ENCODE peak calls at places on chromosomes 6 and 20, in ten cellular contexts. R is cardiac fibroblast, L is fibroblast of villous mesenchyme, V is A549, B is left lung, W is thyroid gland, F is heart right ventricle, O is astrocyte, D is choroid plexus epithelial cell, C is coronary artery. U is an unnamed sample.

GRCh38 chr20:11457476-11457875 is 460.2 kb upstream of the BTBD3 start:
- DNase-seq in R (no peak), L (peak; percentile 37), V (no peak), B (no peak), W (no peak), F (no peak), O (peak; percentile 82), D (peak; percentile 84), C (no peak), U (no peak)

GRCh38 chr6:73565767-73566485 is 45.1 kb upstream of the EEF1A1 start:
- DNase-seq in R (peak; percentile 32), L (no peak), V (no peak), B (no peak), W (no peak), F (no peak), O (peak; percentile 56), D (peak; percentile 42), C (no peak), U (no peak)

GRCh38 chr6:77457720-77458349 is 5.5 kb downstream of the HTR1B start:
- DNase-seq in R (peak; percentile 98), L (peak; percentile 98), V (peak; percentile 31), B (no peak), W (peak; percentile 70), F (peak; percentile 39), O (peak; percentile 85), D (peak; percentile 98), C (peak; percentile 82), U (peak; percentile 14)

GRCh38 chr6:137116807-137117206 is 56.6 kb downstream of the IL22RA2 start:
- DNase-seq in R (no peak), L (no peak), V (no peak), B (no peak), W (no peak), F (no peak), O (no peak), D (no peak), C (no peak), U (no peak)

GRCh38 chr6:83193747-83194582 is 808 bp downstream of the RWDD2A start:
- DNase-seq in R (peak; percentile 10), L (peak; percentile 25), V (peak; percentile 53), B (peak; percentile 89), W (peak; percentile 62), F (peak; percentile 49), O (peak; percentile 16), D (no peak), C (peak; percentile 81), U (no peak)

GRCh38 chr6:3230275-3231212 is 3.1 kb upstream of the TUBB2B start:
- DNase-seq in R (no peak), L (no peak), V (no peak), B (no peak), W (no peak), F (no peak), O (peak; percentile 46), D (peak; percentile 46), C (no peak), U (no peak)

GRCh38 chr6:52262620-52263344 is 18.5 kb upstream of the IL17F start:
- DNase-seq in R (no peak), L (no peak), V (no peak), B (no peak), W (no peak), F (no peak), O (no peak), D (no peak), C (no peak), U (no peak)

GRCh38 chr20:47951521-47951951 is 166.3 kb upstream of the SULF2 start:
- DNase-seq in R (no peak), L (peak; percentile 7), V (no peak), B (no peak), W (no peak), F (no peak), O (peak; percentile 60), D (peak; percentile 25), C (no peak), U (no peak)

GRCh38 chr20:1391640-1392442 is 1.0 kb downstream of the FKBP1A start:
- DNase-seq in R (peak; percentile 37), L (peak; percentile 83), V (no peak), B (no peak), W (peak; percentile 53), F (no peak), O (peak; percentile 30), D (peak; percentile 31), C (no peak), U (no peak)

GRCh38 chr6:2799936-2800527 is 34.8 kb downstream of the WRNIP1 start:
- DNase-seq in R (no peak), L (no peak), V (no peak), B (no peak), W (no peak), F (no peak), O (no peak), D (no peak), C (no peak), U (no peak)

GRCh38 chr20:62104234-62104789 is 18.0 kb upstream of the LSM14B start:
- DNase-seq in R (no peak), L (no peak), V (no peak), B (no peak), W (no peak), F (no peak), O (no peak), D (no peak), C (no peak), U (no peak)

GRCh38 chr20:34989670-34990069 is 34.0 kb downstream of the MYH7B start:
- DNase-seq in R (no peak), L (no peak), V (no peak), B (no peak), W (no peak), F (no peak), O (no peak), D (no peak), C (no peak), U (no peak)

GRCh38 chr6:26249959-26250805 is 114.8 kb upstream of the BTN3A2 start:
- DNase-seq in R (peak; percentile 83), L (peak; percentile 78), V (no peak), B (peak; percentile 85), W (peak; percentile 80), F (peak; percentile 39), O (peak; percentile 74), D (peak; percentile 83), C (no peak), U (no peak)

GRCh38 chr6:437042-437402 is 45.5 kb downstream of the IRF4 start:
- DNase-seq in R (no peak), L (no peak), V (no peak), B (no peak), W (no peak), F (no peak), O (peak; percentile 6), D (peak; percentile 29), C (no peak), U (no peak)

GRCh38 chr20:49614338-49615050 is 46.6 kb upstream of the PTGIS start:
- DNase-seq in R (no peak), L (no peak), V (no peak), B (no peak), W (no peak), F (no peak), O (no peak), D (no peak), C (no peak), U (no peak)

GRCh38 chr6:13307508-13307995 is 20.8 kb downstream of the TBC1D7 start:
- DNase-seq in R (peak; percentile 97), L (peak; percentile 44), V (peak; percentile 45), B (peak; percentile 81), W (no peak), F (no peak), O (peak; percentile 55), D (peak; percentile 93), C (no peak), U (no peak)

GRCh38 chr20:58755062-58755697 is 62.6 kb downstream of the NPEPL1 start:
- DNase-seq in R (no peak), L (no peak), V (no peak), B (no peak), W (no peak), F (no peak), O (no peak), D (no peak), C (no peak), U (no peak)

DNA sequence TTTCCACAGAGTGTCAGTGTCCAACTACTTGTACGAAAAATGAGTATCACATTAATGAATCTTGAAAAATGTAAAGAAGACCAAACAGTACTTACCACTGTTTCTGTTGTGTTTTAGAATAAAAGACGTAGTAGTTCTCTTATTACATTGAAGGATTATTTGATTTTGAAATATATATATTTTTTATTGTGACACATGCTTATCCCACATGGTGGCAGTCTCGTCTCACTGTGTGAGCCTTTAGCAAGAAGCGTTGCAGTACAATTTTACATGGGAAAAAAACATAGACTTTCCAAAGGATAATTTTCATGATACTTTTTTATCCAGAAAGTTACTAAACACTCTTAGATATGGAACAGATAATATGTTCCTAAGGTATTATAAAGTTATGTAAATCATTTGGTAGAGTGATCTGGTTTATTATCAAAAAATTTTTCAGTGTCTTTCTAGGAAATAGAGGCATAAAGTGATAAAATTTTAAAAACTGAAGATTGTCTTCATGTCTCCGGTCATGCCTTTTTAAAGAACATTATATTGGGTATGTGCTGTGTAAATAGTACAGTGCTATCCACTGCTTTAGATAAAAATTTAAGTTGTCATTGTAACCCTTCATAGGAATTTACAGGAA is 117.5 kb upstream of the SAMD5 start:
- DNase-seq in R (peak; percentile 39), L (peak; percentile 22), V (peak; percentile 2), B (no peak), W (no peak), F (no peak), O (peak; percentile 4), D (peak; percentile 64), C (no peak), U (peak; percentile 23)
- TF ChIP-seq CTCF in R (peak; percentile 18), L (peak; percentile 33), V (peak; percentile 52), B (no peak), W (no peak), F (peak; percentile 44), O (peak; percentile 39), D (peak; percentile 53), C (no peak), U (peak; percentile 55)

DNA sequence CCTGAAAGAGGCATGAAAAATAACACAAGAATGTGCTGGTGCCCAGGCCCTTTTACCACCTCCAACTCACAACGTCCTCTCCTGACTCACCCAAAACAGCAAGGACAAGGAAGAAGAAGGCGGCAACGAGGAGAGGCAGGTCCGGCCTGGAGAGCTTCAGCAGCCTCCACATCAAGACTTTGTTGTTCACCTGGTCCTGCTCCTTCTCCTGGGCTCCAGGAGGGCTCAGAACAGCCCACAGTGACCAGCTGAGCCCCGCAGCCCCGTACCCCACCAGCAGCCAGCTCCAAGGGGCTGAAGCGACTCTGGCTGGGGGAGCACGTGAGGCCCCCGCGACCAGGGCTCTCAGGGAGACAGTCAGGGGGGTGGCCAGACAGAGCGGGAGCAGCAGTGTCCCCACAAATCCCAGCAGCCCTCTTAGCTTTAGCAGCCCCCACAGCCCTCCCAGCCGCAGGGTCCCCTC is 857 bp downstream of the TAP2 start:
- DNase-seq in R (peak; percentile 25), L (no peak), V (no peak), B (no peak), W (no peak), F (no peak), O (peak; percentile 19), D (no peak), C (no peak), U (no peak)
- H3K4me3 ChIP-seq in R (peak overlapping the region; percentile 80), L (peak overlapping the region; percentile 89), V (peak overlapping the region; percentile 74), B (peak overlapping the region; percentile 55), W (no peak overlapping the region), F (peak overlapping the region; percentile 83), O (peak overlapping the region; percentile 79), D (peak overlapping the region; percentile 94), C (peak overlapping the region; percentile 83), U (peak overlapping the region; percentile 72)

GRCh38 chr20:17570347-17571152 is 675 bp downstream of the DSTN start:
- DNase-seq in R (peak; percentile 57), L (peak; percentile 52), V (no peak), B (no peak), W (peak; percentile 58), F (peak; percentile 53), O (no peak), D (peak; percentile 52), C (peak; percentile 86), U (peak; percentile 80)
- TF ChIP-seq CTCF in R (no peak), L (no peak), V (peak; percentile 39), B (no peak), W (no peak), F (no peak), O (no peak), D (no peak), C (no peak), U (no peak)

GRCh38 chr6:131949909-131950766 is 1.0 kb downstream of the CCN2 start:
- DNase-seq in R (peak; percentile 95), L (peak; percentile 94), V (peak; percentile 50), B (peak; percentile 76), W (peak; percentile 86), F (peak; percentile 74), O (peak; percentile 87), D (peak; percentile 97), C (peak; percentile 90), U (peak; percentile 33)
- H3K4me3 ChIP-seq in R (peak overlapping the region; percentile 74), L (peak overlapping the region; percentile 78), V (peak overlapping the region; percentile 90), B (peak overlapping the region; percentile 56), W (peak overlapping the region; percentile 50), F (peak overlapping the region; percentile 75), O (peak overlapping the region; percentile 91), D (peak overlapping the region; percentile 82), C (peak overlapping the region; percentile 91), U (peak overlapping the region; percentile 30)